ENCODE peak calls at places on chromosomes 11 and 22, in four cellular contexts. One of them, this sample, is unnamed.

GRCh38 chr11:122069946-122070345 is 46.1 kb downstream of the BLID start:
- DNase-seq in GM19239: no peak
- DNase-seq in foreskin melanocyte: peak
- DNase-seq in glutamatergic neuron: peak
- DNase-seq in this sample: peak

GRCh38 chr11:83410605-83411565 is 124.7 kb upstream of the CCDC90B start:
- DNase-seq in GM19239: no peak
- DNase-seq in foreskin melanocyte: no peak
- DNase-seq in glutamatergic neuron: no peak
- DNase-seq in this sample: no peak

GRCh38 chr22:44366372-44367310 is 53.9 kb upstream of the SHISAL1 start:
- DNase-seq in GM19239: no peak
- DNase-seq in foreskin melanocyte: no peak
- DNase-seq in glutamatergic neuron: peak
- DNase-seq in this sample: no peak

GRCh38 chr11:134662629-134663360 is 250.8 kb upstream of the B3GAT1 start:
- DNase-seq in GM19239: no peak
- DNase-seq in foreskin melanocyte: no peak
- DNase-seq in glutamatergic neuron: no peak
- DNase-seq in this sample: peak

GRCh38 chr11:73156114-73156513 is 14.0 kb upstream of the FCHSD2 start:
- DNase-seq in GM19239: no peak
- DNase-seq in foreskin melanocyte: no peak
- DNase-seq in glutamatergic neuron: no peak
- DNase-seq in this sample: no peak

GRCh38 chr11:45017329-45017728 is 66.6 kb upstream of the TP53I11 start:
- DNase-seq in GM19239: no peak
- DNase-seq in foreskin melanocyte: no peak
- DNase-seq in glutamatergic neuron: no peak
- DNase-seq in this sample: no peak

GRCh38 chr22:42868751-42869251 is 11.7 kb upstream of the ARFGAP3 start:
- DNase-seq in GM19239: no peak
- DNase-seq in foreskin melanocyte: no peak
- DNase-seq in glutamatergic neuron: no peak
- DNase-seq in this sample: peak

GRCh38 chr11:73223998-73224730 is 6.1 kb downstream of the P2RY2 start:
- DNase-seq in GM19239: no peak
- DNase-seq in foreskin melanocyte: no peak
- DNase-seq in glutamatergic neuron: peak
- DNase-seq in this sample: peak

GRCh38 chr22:43854151-43854785 is 8.0 kb downstream of the SULT4A1 start:
- DNase-seq in GM19239: no peak
- DNase-seq in foreskin melanocyte: no peak
- DNase-seq in glutamatergic neuron: peak
- DNase-seq in this sample: peak